ENCODE peak calls at places on chromosome 16, in six cellular contexts. One of them, this sample, is unnamed.

GRCh38 chr16:81175325-81175891 is 63.1 kb upstream of the BCO1 start:
- DNase-seq in fibroblast of lung: peak; percentile 70
- DNase-seq in neuronal stem cell: no peak
- DNase-seq in upper lobe of right lung: no peak
- DNase-seq in A549: peak; percentile 80
- DNase-seq in CD4-positive, CD25-positive, alpha-beta regulatory T cell: no peak
- DNase-seq in this sample: no peak

GRCh38 chr16:14309001-14309886 is 238.1 kb downstream of the MRTFB start:
- DNase-seq in CD4-positive, CD25-positive, alpha-beta regulatory T cell: no peak
- DNase-seq in A549: no peak
- DNase-seq in fibroblast of lung: peak; percentile 23
- DNase-seq in neuronal stem cell: no peak
- DNase-seq in upper lobe of right lung: no peak
- DNase-seq in this sample: peak; percentile 56

GRCh38 chr16:89823087-89823823 is 5.0 kb upstream of the SPIRE2 start:
- DNase-seq in neuronal stem cell: no peak
- DNase-seq in fibroblast of lung: no peak
- DNase-seq in CD4-positive, CD25-positive, alpha-beta regulatory T cell: no peak
- DNase-seq in upper lobe of right lung: no peak
- DNase-seq in A549: no peak
- DNase-seq in this sample: no peak

GRCh38 chr16:74718140-74718539 is 17.5 kb upstream of the MLKL start:
- DNase-seq in A549: no peak
- DNase-seq in neuronal stem cell: no peak
- DNase-seq in CD4-positive, CD25-positive, alpha-beta regulatory T cell: no peak
- DNase-seq in upper lobe of right lung: no peak
- DNase-seq in fibroblast of lung: no peak
- DNase-seq in this sample: no peak

GRCh38 chr16:985646-986400 is 4.3 kb downstream of the SOX8 start:
- DNase-seq in neuronal stem cell: no peak
- DNase-seq in upper lobe of right lung: no peak
- DNase-seq in fibroblast of lung: no peak
- DNase-seq in A549: no peak
- DNase-seq in CD4-positive, CD25-positive, alpha-beta regulatory T cell: no peak
- DNase-seq in this sample: no peak

GRCh38 chr16:50643192-50643591 is 37.9 kb downstream of the SNX20 start:
- DNase-seq in upper lobe of right lung: no peak
- DNase-seq in neuronal stem cell: no peak
- DNase-seq in fibroblast of lung: no peak
- DNase-seq in A549: no peak
- DNase-seq in CD4-positive, CD25-positive, alpha-beta regulatory T cell: no peak
- DNase-seq in this sample: no peak

GRCh38 chr16:2035431-2036199 is 8.9 kb downstream of the NHERF2 start:
- DNase-seq in upper lobe of right lung: peak; percentile 89
- DNase-seq in fibroblast of lung: peak; percentile 86
- DNase-seq in neuronal stem cell: no peak
- DNase-seq in A549: peak; percentile 84
- DNase-seq in CD4-positive, CD25-positive, alpha-beta regulatory T cell: no peak
- DNase-seq in this sample: peak; percentile 90

GRCh38 chr16:55912022-55912421 is 36.8 kb upstream of the CES5A start:
- DNase-seq in upper lobe of right lung: no peak
- DNase-seq in fibroblast of lung: no peak
- DNase-seq in A549: no peak
- DNase-seq in CD4-positive, CD25-positive, alpha-beta regulatory T cell: no peak
- DNase-seq in neuronal stem cell: no peak
- DNase-seq in this sample: no peak

GRCh38 chr16:28875134-28876015 is 2.9 kb upstream of the ATP2A1 start:
- DNase-seq in upper lobe of right lung: no peak
- DNase-seq in A549: peak; percentile 32
- DNase-seq in fibroblast of lung: no peak
- DNase-seq in neuronal stem cell: no peak
- DNase-seq in CD4-positive, CD25-positive, alpha-beta regulatory T cell: no peak
- DNase-seq in this sample: no peak

GRCh38 chr16:56237451-56237930 is 46.2 kb downstream of the GNAO1 start:
- DNase-seq in neuronal stem cell: no peak
- DNase-seq in A549: no peak
- DNase-seq in CD4-positive, CD25-positive, alpha-beta regulatory T cell: no peak
- DNase-seq in upper lobe of right lung: no peak
- DNase-seq in fibroblast of lung: peak; percentile 3
- DNase-seq in this sample: no peak

GRCh38 chr16:18802755-18803218 is 1.4 kb upstream of the ARL6IP1 start:
- DNase-seq in fibroblast of lung: no peak
- DNase-seq in upper lobe of right lung: no peak
- DNase-seq in A549: no peak
- DNase-seq in CD4-positive, CD25-positive, alpha-beta regulatory T cell: no peak
- DNase-seq in neuronal stem cell: no peak
- DNase-seq in this sample: no peak

GRCh38 chr16:3876160-3876559 is 4.4 kb downstream of the CREBBP start:
- DNase-seq in upper lobe of right lung: no peak
- DNase-seq in fibroblast of lung: no peak
- DNase-seq in A549: no peak
- DNase-seq in neuronal stem cell: no peak
- DNase-seq in CD4-positive, CD25-positive, alpha-beta regulatory T cell: no peak
- DNase-seq in this sample: no peak
- H3K4me1 ChIP-seq in upper lobe of right lung: peaks cover 76% of the 10 kb centered on the region
- H3K4me1 ChIP-seq in fibroblast of lung: peaks cover 22% of the 10 kb centered on the region
- H3K4me1 ChIP-seq in A549: peaks cover 35% of the 10 kb centered on the region
- H3K4me1 ChIP-seq in neuronal stem cell: peaks cover 18% of the 10 kb centered on the region
- H3K4me1 ChIP-seq in CD4-positive, CD25-positive, alpha-beta regulatory T cell: peaks cover 87% of the 10 kb centered on the region
- H3K4me1 ChIP-seq in this sample: no peaks in the 10 kb centered on the region

DNA sequence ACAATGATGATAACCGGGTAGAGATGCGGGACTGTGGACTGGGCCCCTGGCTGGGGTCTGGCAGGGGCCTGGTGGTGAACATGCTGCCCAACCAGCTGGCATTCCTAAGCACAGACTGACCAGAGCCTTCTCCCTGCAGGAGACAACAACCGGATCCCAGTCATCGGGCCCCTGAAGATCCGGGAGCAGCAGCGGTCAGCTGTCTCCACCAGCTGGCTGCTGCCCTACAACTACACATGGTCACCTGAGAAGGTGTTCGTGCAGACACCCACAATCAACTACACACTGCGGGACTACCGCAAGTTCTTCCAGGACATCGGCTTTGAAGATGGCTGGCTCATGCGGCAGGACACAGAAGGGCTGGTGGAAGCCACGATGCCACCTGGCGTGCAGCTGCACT is 5.3 kb upstream of the SLC7A6 start:
- DNase-seq in fibroblast of lung: no peak
- DNase-seq in neuronal stem cell: no peak
- DNase-seq in CD4-positive, CD25-positive, alpha-beta regulatory T cell: no peak
- DNase-seq in upper lobe of right lung: no peak
- DNase-seq in A549: no peak
- DNase-seq in this sample: no peak
- H3K4me1 ChIP-seq in fibroblast of lung: peaks cover 2% of the 10 kb centered on the region
- H3K4me1 ChIP-seq in neuronal stem cell: peaks cover 5% of the 10 kb centered on the region
- H3K4me1 ChIP-seq in CD4-positive, CD25-positive, alpha-beta regulatory T cell: peaks cover 15% of the 10 kb centered on the region
- H3K4me1 ChIP-seq in upper lobe of right lung: no peaks in the 10 kb centered on the region
- H3K4me1 ChIP-seq in A549: peaks cover 24% of the 10 kb centered on the region
- H3K4me1 ChIP-seq in this sample: no peaks in the 10 kb centered on the region

DNA sequence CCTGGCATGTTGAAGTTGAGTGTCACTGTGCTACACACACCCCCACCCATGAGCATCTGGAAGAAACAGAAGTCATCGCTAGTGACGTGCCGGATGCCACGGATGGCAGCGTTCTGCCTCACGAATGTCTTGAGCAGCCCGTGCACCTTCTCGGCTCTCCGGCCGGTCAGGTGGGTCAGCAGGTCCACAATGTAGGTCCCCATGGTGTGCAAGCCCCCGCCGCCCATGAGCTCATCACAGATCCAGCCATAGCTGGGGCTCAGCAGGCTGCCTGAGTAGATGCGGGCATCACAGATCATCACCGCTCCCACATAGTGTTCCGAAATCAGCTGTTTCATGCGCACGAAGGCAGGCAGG is 8.9 kb downstream of the C16orf86 start:
- DNase-seq in CD4-positive, CD25-positive, alpha-beta regulatory T cell: no peak
- DNase-seq in neuronal stem cell: no peak
- DNase-seq in upper lobe of right lung: no peak
- DNase-seq in A549: no peak
- DNase-seq in fibroblast of lung: no peak
- DNase-seq in this sample: no peak
- H3K4me1 ChIP-seq in CD4-positive, CD25-positive, alpha-beta regulatory T cell: no peaks in the 10 kb centered on the region
- H3K4me1 ChIP-seq in neuronal stem cell: no peaks in the 10 kb centered on the region
- H3K4me1 ChIP-seq in upper lobe of right lung: peaks cover 25% of the 10 kb centered on the region
- H3K4me1 ChIP-seq in A549: no peaks in the 10 kb centered on the region
- H3K4me1 ChIP-seq in fibroblast of lung: peaks cover 4% of the 10 kb centered on the region
- H3K4me1 ChIP-seq in this sample: no peaks in the 10 kb centered on the region

GRCh38 chr16:86411878-86412277 is 98.4 kb upstream of the FOXF1 start:
- DNase-seq in neuronal stem cell: no peak
- DNase-seq in A549: no peak
- DNase-seq in CD4-positive, CD25-positive, alpha-beta regulatory T cell: no peak
- DNase-seq in fibroblast of lung: no peak
- DNase-seq in upper lobe of right lung: no peak
- DNase-seq in this sample: no peak
- H3K4me1 ChIP-seq in neuronal stem cell: peaks cover 9% of the 10 kb centered on the region
- H3K4me1 ChIP-seq in A549: no peaks in the 10 kb centered on the region
- H3K4me1 ChIP-seq in CD4-positive, CD25-positive, alpha-beta regulatory T cell: no peaks in the 10 kb centered on the region
- H3K4me1 ChIP-seq in fibroblast of lung: no peaks in the 10 kb centered on the region
- H3K4me1 ChIP-seq in upper lobe of right lung: no peaks in the 10 kb centered on the region
- H3K4me1 ChIP-seq in this sample: no peaks in the 10 kb centered on the region

GRCh38 chr16:11633113-11633512 is 35.1 kb upstream of the SNN start:
- DNase-seq in CD4-positive, CD25-positive, alpha-beta regulatory T cell: no peak
- DNase-seq in neuronal stem cell: no peak
- DNase-seq in upper lobe of right lung: no peak
- DNase-seq in A549: no peak
- DNase-seq in fibroblast of lung: no peak
- DNase-seq in this sample: no peak

GRCh38 chr16:11635127-11635652 is 33.1 kb upstream of the SNN start:
- DNase-seq in upper lobe of right lung: no peak
- DNase-seq in neuronal stem cell: no peak
- DNase-seq in fibroblast of lung: no peak
- DNase-seq in A549: no peak
- DNase-seq in CD4-positive, CD25-positive, alpha-beta regulatory T cell: no peak
- DNase-seq in this sample: no peak

GRCh38 chr16:11632455-11632921 is 35.8 kb upstream of the SNN start:
- DNase-seq in CD4-positive, CD25-positive, alpha-beta regulatory T cell: no peak
- DNase-seq in upper lobe of right lung: peak; percentile 84
- DNase-seq in neuronal stem cell: peak; percentile 51
- DNase-seq in fibroblast of lung: peak; percentile 91
- DNase-seq in A549: no peak
- DNase-seq in this sample: peak; percentile 92

GRCh38 chr16:11635679-11636171 is 32.5 kb upstream of the SNN start:
- DNase-seq in upper lobe of right lung: no peak
- DNase-seq in fibroblast of lung: no peak
- DNase-seq in neuronal stem cell: no peak
- DNase-seq in CD4-positive, CD25-positive, alpha-beta regulatory T cell: no peak
- DNase-seq in A549: no peak
- DNase-seq in this sample: no peak

GRCh38 chr16:11634307-11634706 is 33.9 kb upstream of the SNN start:
- DNase-seq in fibroblast of lung: no peak
- DNase-seq in CD4-positive, CD25-positive, alpha-beta regulatory T cell: no peak
- DNase-seq in neuronal stem cell: no peak
- DNase-seq in A549: no peak
- DNase-seq in upper lobe of right lung: no peak
- DNase-seq in this sample: no peak
- H3K4me1 ChIP-seq in fibroblast of lung: peaks cover 9% of the 10 kb centered on the region
- H3K4me1 ChIP-seq in CD4-positive, CD25-positive, alpha-beta regulatory T cell: peaks cover 11% of the 10 kb centered on the region
- H3K4me1 ChIP-seq in neuronal stem cell: peaks cover 14% of the 10 kb centered on the region
- H3K4me1 ChIP-seq in A549: peaks cover 38% of the 10 kb centered on the region
- H3K4me1 ChIP-seq in upper lobe of right lung: peaks cover 37% of the 10 kb centered on the region
- H3K4me1 ChIP-seq in this sample: no peaks in the 10 kb centered on the region

GRCh38 chr16:13012591-13012990 is 111.2 kb downstream of the SHISA9 start:
- DNase-seq in neuronal stem cell: no peak
- DNase-seq in fibroblast of lung: no peak
- DNase-seq in upper lobe of right lung: no peak
- DNase-seq in CD4-positive, CD25-positive, alpha-beta regulatory T cell: no peak
- DNase-seq in A549: no peak
- DNase-seq in this sample: no peak
- H3K4me1 ChIP-seq in neuronal stem cell: peaks cover 14% of the 10 kb centered on the region
- H3K4me1 ChIP-seq in fibroblast of lung: no peaks in the 10 kb centered on the region
- H3K4me1 ChIP-seq in upper lobe of right lung: no peaks in the 10 kb centered on the region
- H3K4me1 ChIP-seq in CD4-positive, CD25-positive, alpha-beta regulatory T cell: no peaks in the 10 kb centered on the region
- H3K4me1 ChIP-seq in A549: no peaks in the 10 kb centered on the region
- H3K4me1 ChIP-seq in this sample: no peaks in the 10 kb centered on the region

DNA sequence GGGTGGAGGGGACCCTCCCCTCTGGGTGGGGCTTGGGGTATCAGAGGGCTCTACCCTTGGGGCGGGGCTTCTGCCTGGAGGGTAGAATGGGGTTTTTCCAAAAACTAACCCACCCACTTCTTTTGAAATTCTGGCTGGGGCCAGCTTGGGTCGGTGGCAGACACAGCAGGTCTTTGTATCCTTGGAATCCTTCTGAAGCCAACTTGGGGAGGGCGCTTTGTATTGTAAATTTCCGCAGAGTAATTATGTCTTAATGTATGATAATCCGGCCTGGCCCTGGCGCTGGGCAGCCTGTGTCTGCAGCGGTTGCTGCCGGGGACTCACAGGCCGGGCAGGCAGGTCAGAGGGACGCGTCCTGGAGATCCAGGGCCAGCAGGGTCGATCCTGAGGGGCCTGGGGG is 33.9 kb upstream of the GSE1 start:
- DNase-seq in CD4-positive, CD25-positive, alpha-beta regulatory T cell: no peak
- DNase-seq in fibroblast of lung: no peak
- DNase-seq in A549: no peak
- DNase-seq in neuronal stem cell: peak; percentile 79
- DNase-seq in upper lobe of right lung: no peak
- DNase-seq in this sample: no peak
- H3K4me1 ChIP-seq in CD4-positive, CD25-positive, alpha-beta regulatory T cell: no peaks in the 10 kb centered on the region
- H3K4me1 ChIP-seq in fibroblast of lung: peaks cover 21% of the 10 kb centered on the region
- H3K4me1 ChIP-seq in A549: no peaks in the 10 kb centered on the region
- H3K4me1 ChIP-seq in neuronal stem cell: peaks cover 59% of the 10 kb centered on the region
- H3K4me1 ChIP-seq in upper lobe of right lung: peaks cover 63% of the 10 kb centered on the region
- H3K4me1 ChIP-seq in this sample: no peaks in the 10 kb centered on the region